ENCODE peak calls at places on chromosome 17, in six cellular contexts. A, E, M, N, G and H are unnamed samples.

GRCh38 chr17:30905742-30906100 is 317 bp downstream of the TEFM start:
- DNase-seq in G (no peak), A (no peak), E (no peak), M (no peak), N (peak; percentile 31), H (no peak)

GRCh38 chr17:38579934-38580333 is 25.8 kb downstream of the SRCIN1 start:
- DNase-seq in G (no peak), E (no peak), M (peak; percentile 53), A (no peak), N (peak; percentile 75), H (no peak)

GRCh38 chr17:77708936-77709335 is 249.6 kb upstream of the TNRC6C start:
- DNase-seq in M (no peak), G (no peak), N (no peak), E (no peak), A (no peak), H (no peak)

GRCh38 chr17:311119-311848 is 41.3 kb downstream of the RPH3AL start:
- DNase-seq in M (no peak), E (no peak), A (peak; percentile 33), G (no peak), N (no peak), H (no peak)

GRCh38 chr17:52383493-52384100 is 225.1 kb upstream of the CA10 start:
- DNase-seq in A (no peak), M (peak; percentile 61), G (no peak), E (no peak), N (no peak), H (no peak)

GRCh38 chr17:36469733-36470132 is 16.7 kb upstream of the ZNHIT3 start:
- DNase-seq in G (no peak), A (no peak), E (no peak), M (no peak), N (peak; percentile 2), H (no peak)

GRCh38 chr17:48137658-48138057 is 30.1 kb downstream of the SNX11 start:
- DNase-seq in M (no peak), E (no peak), N (no peak), G (no peak), A (no peak), H (no peak)

GRCh38 chr17:78748730-78749317 is 33.2 kb downstream of the CYTH1 start:
- DNase-seq in E (no peak), G (no peak), A (peak; percentile 81), N (peak; percentile 69), M (peak; percentile 45), H (peak; percentile 55)

GRCh38 chr17:50266384-50267073 is 7.7 kb upstream of the TMEM92 start:
- DNase-seq in A (no peak), M (peak; percentile 85), E (peak; percentile 84), N (peak; percentile 85), G (no peak), H (no peak)

GRCh38 chr17:12421646-12422306 is 243.9 kb upstream of the MYOCD start:
- DNase-seq in A (no peak), E (no peak), G (no peak), N (no peak), M (peak; percentile 67), H (no peak)

GRCh38 chr17:78381601-78382168 is 3.2 kb downstream of the PGS1 start:
- DNase-seq in A (no peak), N (no peak), E (no peak), M (peak; percentile 53), G (no peak), H (peak; percentile 89)

GRCh38 chr17:47776330-47777197 is 43.5 kb downstream of the TBX21 start:
- DNase-seq in N (peak; percentile 66), E (no peak), G (peak; percentile 33), A (no peak), M (peak; percentile 50), H (peak; percentile 24)

GRCh38 chr17:80026359-80027042 is 9.2 kb downstream of the TBC1D16 start:
- DNase-seq in N (no peak), M (no peak), E (no peak), G (no peak), A (no peak), H (no peak)

GRCh38 chr17:78789663-78790181 is 7.6 kb upstream of the CYTH1 start:
- DNase-seq in A (peak; percentile 88), E (peak; percentile 31), N (peak; percentile 68), G (no peak), M (no peak), H (peak; percentile 43)

GRCh38 chr17:48037036-48037881 is at the start of gene COPZ2:
- DNase-seq in G (no peak), A (peak; percentile 85), E (no peak), N (peak; percentile 71), M (peak; percentile 53), H (peak; percentile 72)

GRCh38 chr17:66302761-66303626 is 581 bp downstream of the PRKCA start:
- DNase-seq in A (peak; percentile 79), N (peak; percentile 58), E (no peak), M (peak; percentile 78), G (no peak), H (peak; percentile 56)

GRCh38 chr17:71830916-71831315 is 289.9 kb upstream of the SOX9 start:
- DNase-seq in N (no peak), E (no peak), M (no peak), A (no peak), G (no peak), H (no peak)

GRCh38 chr17:8121531-8122390 is 2.1 kb downstream of the HES7 start:
- DNase-seq in N (peak; percentile 58), G (no peak), E (no peak), A (no peak), M (peak; percentile 76), H (no peak)